ENCODE peak calls at places on chromosomes 3 and 15, in nine cellular contexts. A is activated naive CD4-positive, alpha-beta T cell treated with anti-CD3 and anti-CD28 coated beads for 36 hours; Z is GM10248; M is OCI-LY7; G is neural progenitor cell; I is hypothalamus; U is caudate nucleus; R is IMR-90; S is left cardiac atrium. X is an unnamed sample.

GRCh38 chr15:68151277-68151676 is 53.9 kb downstream of the CALML4 start:
- DNase-seq in A (no peak), Z (no peak), M (no peak), G (no peak), I (no peak), U (no peak), R (peak), S (no peak), X (no peak)

GRCh38 chr15:69394556-69395282 is 19.4 kb upstream of the KIF23 start:
- DNase-seq in A (peak), Z (peak), M (peak), G (peak), I (peak), U (peak), R (peak), S (peak), X (peak)

GRCh38 chr3:150376001-150376848 is 31.9 kb upstream of the TSC22D2 start:
- DNase-seq in A (no peak), Z (no peak), M (no peak), G (no peak), I (no peak), U (no peak), R (peak), S (no peak), X (no peak)

GRCh38 chr3:10408680-10409079 is 87.8 kb upstream of the SEC13 start:
- DNase-seq in A (no peak), Z (no peak), M (no peak), G (no peak), I (no peak), U (no peak), R (peak), S (no peak), X (no peak)

GRCh38 chr15:75170711-75171341 is 30.9 kb upstream of the C15orf39 start:
- DNase-seq in A (no peak), Z (no peak), M (no peak), G (no peak), I (no peak), U (no peak), R (no peak), S (no peak), X (no peak)

GRCh38 chr3:171306631-171307030 is 153.6 kb downstream of the TNIK start:
- DNase-seq in A (no peak), Z (no peak), M (no peak), G (no peak), I (peak), U (peak), R (peak), S (peak), X (peak)

GRCh38 chr3:129576514-129577345 is 29.7 kb downstream of the PLXND1 start:
- DNase-seq in A (peak), Z (peak), M (peak), G (no peak), I (no peak), U (no peak), R (no peak), S (no peak), X (no peak)

GRCh38 chr3:150945226-150945625 is 27.3 kb downstream of the CLRN1 start:
- DNase-seq in A (no peak), Z (no peak), M (no peak), G (no peak), I (no peak), U (no peak), R (peak), S (no peak), X (no peak)

GRCh38 chr3:110984456-110985250 is 87.0 kb upstream of the NECTIN3 start:
- DNase-seq in A (no peak), Z (no peak), M (no peak), G (no peak), I (no peak), U (no peak), R (no peak), S (no peak), X (no peak)

GRCh38 chr3:9809239-9809614 is 835 bp upstream of the TTLL3 start:
- DNase-seq in A (peak), Z (no peak), M (no peak), G (no peak), I (no peak), U (no peak), R (no peak), S (no peak), X (no peak)

GRCh38 chr3:159950156-159950898 is 38.3 kb upstream of the IL12A start:
- DNase-seq in A (no peak), Z (peak), M (peak), G (no peak), I (no peak), U (no peak), R (no peak), S (no peak), X (no peak)

GRCh38 chr3:71584216-71585061 is 911 bp upstream of the FOXP1 start:
- DNase-seq in A (peak), Z (peak), M (peak), G (peak), I (peak), U (peak), R (peak), S (peak), X (peak)

GRCh38 chr3:144586382-144586781 is 614.8 kb downstream of the DIPK2A start:
- DNase-seq in A (no peak), Z (no peak), M (no peak), G (no peak), I (no peak), U (no peak), R (peak), S (no peak), X (no peak)

X was measured in hippocampal formation.